ENCODE peak calls at places on chromosomes 3 and 15, in four cellular contexts. U is K562, M is IMR-90, B is endothelial cell of umbilical vein. I is an unnamed sample.
A peak's percentile ranks its signal among the peaks of the same experiment; 100 is the strongest.

GRCh38 chr15:76197703-76198455 is 113.4 kb downstream of the ETFA start:
- DNase-seq in M (no peak), B (no peak), U (no peak), I (no peak)

GRCh38 chr3:126155280-126155640 is 25.1 kb downstream of the ALDH1L1 start:
- DNase-seq in M (no peak), B (no peak), U (no peak), I (no peak)

GRCh38 chr3:69292185-69292584 is 93.7 kb downstream of the FRMD4B start:
- DNase-seq in U (no peak), M (no peak), B (no peak), I (no peak)

GRCh38 chr15:74362482-74362881 is 5.0 kb downstream of the CYP11A1 start:
- DNase-seq in U (no peak), B (no peak), M (no peak), I (no peak)

GRCh38 chr3:124607163-124607562 is 123.1 kb upstream of the UMPS start:
- DNase-seq in B (peak; percentile 46), M (peak; percentile 83), U (no peak), I (peak; percentile 7)

GRCh38 chr3:14283821-14284438 is 105.3 kb downstream of the LSM3 start:
- DNase-seq in B (no peak), M (no peak), U (no peak), I (no peak)

GRCh38 chr3:188199386-188199785 is 45.4 kb downstream of the LPP start:
- DNase-seq in B (no peak), U (no peak), M (no peak), I (no peak)

GRCh38 chr3:10085738-10086137 is 22.3 kb downstream of the FANCD2OS start:
- DNase-seq in M (no peak), B (no peak), U (no peak), I (no peak)

GRCh38 chr3:49278548-49278947 is 1.5 kb upstream of the C3orf62 start:
- DNase-seq in M (no peak), B (no peak), U (no peak), I (no peak)

GRCh38 chr3:82954486-82954885 is 1193.0 kb upstream of the GBE1 start:
- DNase-seq in M (no peak), B (no peak), U (no peak), I (no peak)

GRCh38 chr3:82957079-82957478 is 1195.6 kb upstream of the GBE1 start:
- DNase-seq in B (no peak), U (no peak), M (no peak), I (no peak)
- H3K9me1 ChIP-seq in B (no peaks in the 10 kb centered on the region), U (no peaks in the 10 kb centered on the region), M (no peaks in the 10 kb centered on the region), I (no peaks in the 10 kb centered on the region)

GRCh38 chr3:70531063-70531657 is 218.7 kb upstream of the MDFIC2 start:
- DNase-seq in U (peak; percentile 22), M (peak; percentile 57), B (peak; percentile 52), I (no peak)
- H3K9me1 ChIP-seq in U (no peaks in the 10 kb centered on the region), M (no peaks in the 10 kb centered on the region), B (no peaks in the 10 kb centered on the region), I (no peaks in the 10 kb centered on the region)

GRCh38 chr15:97867870-97868269 is 92.6 kb upstream of the ARRDC4 start:
- DNase-seq in U (no peak), B (no peak), M (no peak), I (no peak)
- H3K9me1 ChIP-seq in U (no peaks in the 10 kb centered on the region), B (no peaks in the 10 kb centered on the region), M (no peaks in the 10 kb centered on the region), I (no peaks in the 10 kb centered on the region)

DNA sequence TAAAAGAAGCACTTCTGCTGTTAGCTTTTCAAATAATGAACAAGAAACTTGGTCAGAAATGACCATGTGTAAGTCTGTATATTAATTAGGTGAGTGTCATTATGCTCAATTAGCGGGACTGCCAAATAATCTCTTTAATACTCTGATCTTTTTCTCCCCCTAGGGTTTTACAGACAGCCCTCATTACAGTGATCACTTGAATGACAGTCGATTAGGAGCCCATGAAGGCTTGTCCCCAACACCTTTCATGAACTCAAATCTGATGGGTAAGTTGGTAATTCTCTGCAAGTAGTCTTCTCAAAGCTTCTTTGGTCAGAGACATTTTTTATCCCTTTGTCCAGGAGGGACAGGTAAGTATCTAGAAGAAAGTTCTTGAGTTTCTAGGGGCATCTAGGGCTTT is 173.2 kb downstream of the TCF12 start:
- DNase-seq in U (no peak), B (no peak), M (no peak), I (no peak)
- H3K9me1 ChIP-seq in U (no peaks in the 10 kb centered on the region), B (no peaks in the 10 kb centered on the region), M (peaks cover 3% of the 10 kb centered on the region), I (no peaks in the 10 kb centered on the region)

GRCh38 chr3:43287514-43287913 is 1.2 kb downstream of the SNRK start:
- DNase-seq in M (peak; percentile 5), B (peak; percentile 33), U (no peak), I (no peak)
- H3K9me1 ChIP-seq in M (peaks cover 21% of the 10 kb centered on the region), B (no peaks in the 10 kb centered on the region), U (no peaks in the 10 kb centered on the region), I (peaks cover 5% of the 10 kb centered on the region)

DNA sequence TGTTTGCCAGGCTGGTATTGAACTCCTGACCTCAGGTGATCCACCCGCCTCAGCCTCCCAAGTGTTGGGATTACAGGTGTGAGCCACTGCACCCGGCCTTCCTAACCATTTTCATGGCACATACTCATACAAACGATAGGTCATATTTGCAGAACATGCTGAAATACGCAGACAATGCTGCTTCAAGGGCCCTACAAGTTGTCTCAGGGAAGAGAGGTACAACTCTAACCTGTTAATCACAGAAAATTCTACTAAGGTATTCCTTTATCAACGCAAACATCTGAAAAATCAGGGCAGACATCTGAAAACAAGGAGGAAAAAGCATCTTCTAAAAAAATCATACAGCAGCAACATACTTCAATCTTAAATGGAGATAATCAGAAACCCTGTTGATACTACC is 39.9 kb downstream of the RAF1 start:
- DNase-seq in U (no peak), M (no peak), B (no peak), I (no peak)
- H3K9me1 ChIP-seq in U (no peaks in the 10 kb centered on the region), M (peaks cover 17% of the 10 kb centered on the region), B (no peaks in the 10 kb centered on the region), I (no peaks in the 10 kb centered on the region)

DNA sequence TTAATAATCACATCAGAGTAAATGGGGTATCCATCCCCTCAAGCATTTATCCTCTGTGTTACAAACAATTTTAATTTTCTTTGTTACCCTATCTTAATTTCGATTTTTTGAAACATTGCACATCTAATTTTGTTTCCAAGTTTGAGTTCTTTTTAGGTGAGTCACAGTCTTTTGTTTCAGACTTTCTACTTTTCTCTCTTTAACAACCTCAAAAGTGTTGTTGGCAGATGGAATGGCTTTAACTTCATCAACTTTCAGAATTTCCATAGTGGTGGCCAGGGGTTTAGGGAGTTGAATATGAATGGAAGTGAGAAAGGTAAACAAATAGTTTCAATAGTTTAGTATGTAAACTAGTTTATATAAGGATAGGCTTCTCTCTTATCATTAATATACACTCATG is 223.0 kb upstream of the MLF1 start:
- DNase-seq in B (peak; percentile 9), M (peak; percentile 11), U (no peak), I (no peak)
- H3K9me1 ChIP-seq in B (no peaks in the 10 kb centered on the region), M (no peaks in the 10 kb centered on the region), U (no peaks in the 10 kb centered on the region), I (no peaks in the 10 kb centered on the region)

GRCh38 chr3:75192065-75192658 is 472.0 kb upstream of the FRG2C start:
- DNase-seq in B (peak; percentile 12), M (peak; percentile 36), U (peak; percentile 23), I (no peak)

DNA sequence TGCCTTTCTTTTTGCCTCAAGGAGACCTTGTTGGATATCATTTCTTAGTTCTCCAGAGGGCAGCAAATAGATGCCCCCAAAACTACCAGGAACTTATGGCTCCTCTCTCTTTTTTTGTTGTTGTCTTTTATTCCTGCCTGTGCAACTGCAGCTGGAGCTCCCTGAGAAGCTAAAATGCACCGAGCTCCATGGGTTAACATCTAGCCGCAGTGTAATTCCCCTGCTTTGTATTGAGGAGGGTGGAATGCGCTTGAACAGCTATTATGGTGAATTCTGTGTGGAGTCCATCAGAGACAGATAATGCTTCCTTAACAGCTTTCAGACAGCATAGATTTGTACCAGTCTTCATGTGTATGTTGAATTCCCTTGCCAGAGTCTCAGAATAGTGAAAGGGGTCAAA is 475.2 kb upstream of the FRG2C start:
- DNase-seq in B (no peak), U (no peak), M (no peak), I (no peak)
- H3K9me1 ChIP-seq in B (no peaks in the 10 kb centered on the region), U (no peaks in the 10 kb centered on the region), M (no peaks in the 10 kb centered on the region), I (no peaks in the 10 kb centered on the region)